ENCODE peak calls at places on chromosomes 1 and 21, in nine cellular contexts. U is fibroblast of lung, D is H9, B is NT2/D1, R is uterus, H is HCT116, G is lower lobe of right lung, X is sigmoid colon, Z is IMR-90. Y is an unnamed sample.
A peak's percentile ranks its signal among the peaks of the same experiment; 100 is the strongest.

GRCh38 chr1:208047975-208048374 is 137.1 kb upstream of the CD34 start:
- DNase-seq in U (peak; percentile 52), D (no peak), B (no peak), R (peak; percentile 77), H (no peak), G (no peak), X (peak; percentile 77), Z (no peak), Y (no peak)

GRCh38 chr1:34597877-34598514 is 156.9 kb upstream of the GJB5 start:
- DNase-seq in U (peak; percentile 9), D (peak; percentile 88), B (peak; percentile 83), R (peak; percentile 21), H (peak; percentile 50), G (peak; percentile 76), X (no peak), Z (peak; percentile 6), Y (peak; percentile 79)

GRCh38 chr1:53328490-53329182 is 766 bp upstream of the LRP8 start:
- DNase-seq in U (no peak), D (peak; percentile 73), B (peak; percentile 48), R (peak; percentile 14), H (no peak), G (peak; percentile 34), X (peak; percentile 56), Z (no peak), Y (no peak)

GRCh38 chr1:225813250-225813964 is 3.5 kb downstream of the EPHX1 start:
- DNase-seq in U (peak; percentile 81), D (no peak), B (no peak), R (peak; percentile 78), H (no peak), G (peak; percentile 82), X (peak; percentile 89), Z (peak; percentile 62), Y (no peak)

GRCh38 chr1:194437135-194437534 is 1250.7 kb upstream of the B3GALT2 start:
- DNase-seq in U (no peak), D (no peak), B (no peak), R (no peak), H (no peak), G (no peak), X (no peak), Z (no peak), Y (no peak)

GRCh38 chr1:19122668-19123067 is 87.4 kb downstream of the UBR4 start:
- DNase-seq in U (no peak), D (no peak), B (no peak), R (no peak), H (no peak), G (no peak), X (no peak), Z (peak; percentile 17), Y (no peak)

GRCh38 chr1:22207605-22208264 is 64.8 kb upstream of the WNT4 start:
- DNase-seq in U (no peak), D (no peak), B (no peak), R (no peak), H (no peak), G (no peak), X (peak; percentile 54), Z (no peak), Y (no peak)

GRCh38 chr1:229068266-229069043 is 202.5 kb upstream of the RAB4A start:
- DNase-seq in U (peak; percentile 49), D (no peak), B (no peak), R (no peak), H (no peak), G (peak; percentile 69), X (peak; percentile 70), Z (no peak), Y (no peak)

GRCh38 chr1:85275701-85276289 is 637 bp downstream of the BCL10 start:
- DNase-seq in U (no peak), D (no peak), B (no peak), R (no peak), H (peak; percentile 33), G (no peak), X (no peak), Z (peak; percentile 18), Y (no peak)

GRCh38 chr21:37225440-37225839 is 41.7 kb downstream of the VPS26C start:
- DNase-seq in U (no peak), D (no peak), B (no peak), R (no peak), H (no peak), G (no peak), X (no peak), Z (no peak), Y (no peak)

GRCh38 chr1:157806431-157807149 is 13.3 kb downstream of the FCRL1 start:
- DNase-seq in U (no peak), D (no peak), B (no peak), R (no peak), H (no peak), G (no peak), X (no peak), Z (no peak), Y (no peak)

GRCh38 chr1:195962051-195962450 is 646.2 kb downstream of the KCNT2 start:
- DNase-seq in U (peak; percentile 3), D (no peak), B (no peak), R (no peak), H (no peak), G (no peak), X (no peak), Z (no peak), Y (no peak)

GRCh38 chr21:38333290-38334272 is 76.8 kb downstream of the KCNJ15 start:
- DNase-seq in U (peak; percentile 41), D (no peak), B (no peak), R (no peak), H (no peak), G (no peak), X (no peak), Z (no peak), Y (no peak)

GRCh38 chr1:208240698-208241355 is 3.4 kb downstream of the PLXNA2 start:
- DNase-seq in U (no peak), D (no peak), B (no peak), R (no peak), H (no peak), G (no peak), X (peak; percentile 30), Z (no peak), Y (no peak)

DNA sequence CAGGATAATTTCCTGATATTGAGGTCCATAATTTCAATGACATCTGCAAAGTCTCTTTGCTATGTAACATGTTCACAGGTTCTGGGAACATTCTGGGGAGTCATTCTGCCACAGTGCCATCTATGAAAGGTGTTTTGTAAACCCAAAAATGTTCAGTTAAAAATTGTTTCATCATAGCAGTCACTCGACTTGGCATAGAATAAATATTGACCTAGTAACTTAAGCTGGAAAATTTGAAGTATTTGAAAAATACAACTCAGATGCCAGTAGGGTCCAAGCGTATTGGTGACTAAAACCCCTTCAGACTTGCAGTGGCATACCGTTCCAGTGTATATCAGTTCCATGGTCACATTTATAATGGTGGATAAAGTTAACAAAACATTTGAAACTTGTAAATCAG is 6.8 kb downstream of the DESI2 start:
- DNase-seq in U (no peak), D (no peak), B (no peak), R (no peak), H (no peak), G (no peak), X (no peak), Z (no peak), Y (no peak)
- H3K4me1 ChIP-seq in U (peaks cover 4% of the 10 kb centered on the region), D (peaks cover 9% of the 10 kb centered on the region), B (no peaks in the 10 kb centered on the region), R (peaks cover 12% of the 10 kb centered on the region), H (peaks cover 7% of the 10 kb centered on the region), G (peaks cover 64% of the 10 kb centered on the region), X (peaks cover 23% of the 10 kb centered on the region), Z (peaks cover 2% of the 10 kb centered on the region), Y (no peaks in the 10 kb centered on the region)

DNA sequence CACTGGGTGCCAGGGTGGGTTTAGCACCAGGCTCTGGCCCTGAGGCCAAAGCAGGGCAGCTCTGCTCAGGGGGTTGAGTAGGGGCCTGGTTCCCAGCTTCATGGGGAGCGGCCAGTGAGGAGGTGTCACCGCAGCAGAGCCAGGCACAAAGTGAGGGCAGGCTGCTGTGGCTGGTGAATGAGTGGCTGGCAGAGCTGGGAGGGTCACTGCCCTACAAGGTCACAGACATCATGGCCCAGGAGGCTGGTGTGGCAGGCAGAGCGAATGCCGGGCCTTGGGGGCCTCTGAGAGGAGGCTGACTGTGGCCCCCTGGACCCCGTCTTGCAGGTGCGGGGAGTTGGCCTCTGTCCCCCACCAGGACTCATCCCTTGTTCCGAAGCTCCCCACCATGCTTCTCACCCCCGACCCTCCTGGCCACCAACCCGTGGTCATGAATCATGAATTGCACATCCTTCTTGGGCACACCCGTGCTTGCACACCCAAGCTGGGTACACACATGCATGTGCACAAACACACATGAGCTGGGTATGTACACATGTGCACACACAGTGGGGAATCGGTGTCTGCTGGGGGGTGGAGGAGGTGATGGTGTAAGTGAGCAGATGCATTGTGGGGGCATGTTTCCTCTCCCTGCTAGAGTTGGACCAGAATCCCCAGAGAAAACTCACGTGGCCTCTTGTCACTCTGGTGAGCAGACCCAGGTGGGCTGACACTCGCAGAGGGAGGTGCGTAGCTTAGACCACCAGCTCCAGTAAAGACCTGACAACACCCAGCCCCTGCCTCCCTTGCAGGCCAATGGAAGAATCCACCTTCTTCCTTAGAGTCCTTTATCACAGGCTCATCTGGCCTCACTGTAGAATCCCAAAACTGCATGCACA is 4.8 kb upstream of the GNB1 start:
- DNase-seq in U (no peak), D (no peak), B (no peak), R (no peak), H (no peak), G (no peak), X (no peak), Z (no peak), Y (no peak)
- H3K4me1 ChIP-seq in U (peaks cover 8% of the 10 kb centered on the region), D (peaks cover 5% of the 10 kb centered on the region), B (peaks cover 38% of the 10 kb centered on the region), R (peaks cover 5% of the 10 kb centered on the region), H (peaks cover 49% of the 10 kb centered on the region), G (peaks cover 23% of the 10 kb centered on the region), X (peaks cover 26% of the 10 kb centered on the region), Z (peaks cover 8% of the 10 kb centered on the region), Y (peaks cover 15% of the 10 kb centered on the region)

GRCh38 chr1:61081135-61081636 is 1.2 kb upstream of the NFIA start:
- DNase-seq in U (no peak), D (no peak), B (no peak), R (no peak), H (no peak), G (no peak), X (no peak), Z (no peak), Y (no peak)

GRCh38 chr1:61082336-61083013 is at the start of gene NFIA:
- DNase-seq in U (peak; percentile 84), D (peak; percentile 57), B (peak; percentile 60), R (peak; percentile 49), H (peak; percentile 49), G (peak; percentile 67), X (peak; percentile 81), Z (peak; percentile 50), Y (no peak)

GRCh38 chr1:61080408-61081134 is 1.8 kb upstream of the NFIA start:
- DNase-seq in U (no peak), D (no peak), B (no peak), R (no peak), H (no peak), G (no peak), X (no peak), Z (no peak), Y (no peak)

GRCh38 chr1:61083014-61083798 is 845 bp downstream of the NFIA start:
- DNase-seq in U (no peak), D (no peak), B (no peak), R (peak; percentile 36), H (no peak), G (peak; percentile 61), X (no peak), Z (no peak), Y (no peak)

GRCh38 chr1:61081637-61082335 is 575 bp upstream of the NFIA start:
- DNase-seq in U (peak; percentile 68), D (peak; percentile 68), B (no peak), R (peak; percentile 48), H (no peak), G (peak; percentile 62), X (peak; percentile 75), Z (peak; percentile 38), Y (no peak)
- H3K4me1 ChIP-seq in U (peaks cover 17% of the 10 kb centered on the region), D (peaks cover 12% of the 10 kb centered on the region), B (no peaks in the 10 kb centered on the region), R (peaks cover 26% of the 10 kb centered on the region), H (peaks cover 53% of the 10 kb centered on the region), G (peaks cover 35% of the 10 kb centered on the region), X (peaks cover 58% of the 10 kb centered on the region), Z (no peaks in the 10 kb centered on the region), Y (peaks cover 3% of the 10 kb centered on the region)

GRCh38 chr1:234719454-234720258 is 109.7 kb upstream of the IRF2BP2 start:
- DNase-seq in U (no peak), D (peak; percentile 17), B (no peak), R (no peak), H (no peak), G (no peak), X (peak; percentile 58), Z (no peak), Y (no peak)
- H3K4me1 ChIP-seq in U (peaks cover 31% of the 10 kb centered on the region), D (peaks cover 8% of the 10 kb centered on the region), B (peaks cover 6% of the 10 kb centered on the region), R (peaks cover 26% of the 10 kb centered on the region), H (peaks cover 32% of the 10 kb centered on the region), G (peaks cover 88% of the 10 kb centered on the region), X (peaks cover 89% of the 10 kb centered on the region), Z (peaks cover 31% of the 10 kb centered on the region), Y (peaks cover 5% of the 10 kb centered on the region)

Y was measured in iPS DF 6.9.